ENCODE peak calls at places on chromosomes 5 and 9, in nine cellular contexts. V, E, Q, J, C, Z, P, O and F are unnamed samples.

GRCh38 chr5:9661316-9662015 is 31.3 kb upstream of the TAS2R1 start:
- DNase-seq in V (no peak), E (no peak), Q (no peak), J (no peak), C (no peak), Z (no peak), P (no peak), O (no peak), F (no peak)

GRCh38 chr5:345404-346195 is 24.1 kb downstream of the AHRR start:
- DNase-seq in V (no peak), E (no peak), Q (no peak), J (no peak), C (no peak), Z (no peak), P (no peak), O (peak; percentile 51), F (no peak)

GRCh38 chr9:79568337-79569084 is 3.3 kb upstream of the TLE4 start:
- DNase-seq in V (peak; percentile 20), E (no peak), Q (no peak), J (no peak), C (no peak), Z (no peak), P (no peak), O (no peak), F (no peak)

GRCh38 chr9:12849486-12850010 is 74.7 kb downstream of the LURAP1L start:
- DNase-seq in V (no peak), E (no peak), Q (no peak), J (no peak), C (no peak), Z (no peak), P (no peak), O (no peak), F (no peak)

GRCh38 chr5:174284873-174285272 is 239.4 kb downstream of the NSG2 start:
- DNase-seq in V (no peak), E (no peak), Q (no peak), J (no peak), C (no peak), Z (no peak), P (no peak), O (no peak), F (no peak)

GRCh38 chr9:79637180-79637925 is 65.6 kb downstream of the TLE4 start:
- DNase-seq in V (no peak), E (no peak), Q (no peak), J (no peak), C (no peak), Z (no peak), P (no peak), O (peak; percentile 37), F (no peak)

GRCh38 chr5:849651-850301 is 1.0 kb downstream of the ZDHHC11 start:
- DNase-seq in V (no peak), E (peak; percentile 58), Q (peak; percentile 22), J (no peak), C (no peak), Z (no peak), P (peak; percentile 33), O (no peak), F (no peak)

GRCh38 chr5:145937432-145938250 is 1.3 kb downstream of the SH3RF2 start:
- DNase-seq in V (peak; percentile 51), E (no peak), Q (no peak), J (peak; percentile 38), C (no peak), Z (no peak), P (peak; percentile 53), O (peak; percentile 79), F (no peak)

GRCh38 chr5:144336191-144336590 is 165.5 kb downstream of the KCTD16 start:
- DNase-seq in V (no peak), E (no peak), Q (no peak), J (no peak), C (no peak), Z (no peak), P (no peak), O (no peak), F (no peak)

GRCh38 chr9:5563417-5563815 is 53.1 kb downstream of the PDCD1LG2 start:
- DNase-seq in V (no peak), E (no peak), Q (no peak), J (no peak), C (no peak), Z (no peak), P (no peak), O (no peak), F (peak; percentile 22)

DNA sequence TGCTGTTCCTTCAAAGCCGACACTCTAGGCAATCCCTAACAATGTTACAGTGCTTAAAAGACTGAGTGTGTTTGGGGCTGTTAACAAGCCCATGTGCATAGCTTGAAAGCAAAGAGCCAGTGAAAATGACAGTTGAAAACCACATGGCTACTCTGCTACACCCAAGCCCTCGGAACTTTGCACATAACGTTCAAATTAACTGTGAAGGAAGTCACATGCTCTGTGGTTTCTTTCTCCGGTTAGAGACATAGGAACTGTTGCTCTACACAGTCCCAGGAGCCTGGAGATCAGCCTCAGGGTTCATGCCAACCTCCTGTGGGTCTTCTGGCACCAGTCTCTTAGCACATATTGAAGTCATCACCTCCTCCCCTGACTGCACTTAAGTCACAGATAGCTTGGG is 51.1 kb downstream of the C9orf152 start:
- DNase-seq in V (no peak), E (no peak), Q (peak; percentile 58), J (no peak), C (peak; percentile 63), Z (peak; percentile 12), P (no peak), O (peak; percentile 71), F (no peak)
- H3K4me3 ChIP-seq in V (no peak overlapping the region), E (no peak overlapping the region), Q (no peak overlapping the region), J (no peak overlapping the region), C (no peak overlapping the region), Z (peak overlapping the region; percentile 6), P (no peak overlapping the region), O (no peak overlapping the region), F (no peak overlapping the region)

GRCh38 chr5:59040007-59040803 is 457.3 kb downstream of the RAB3C start:
- DNase-seq in V (peak; percentile 93), E (no peak), Q (no peak), J (no peak), C (no peak), Z (no peak), P (no peak), O (peak; percentile 89), F (no peak)
- H3K4me3 ChIP-seq in V (peak overlapping the region; percentile 74), E (peak overlapping the region; percentile 87), Q (peak overlapping the region; percentile 4), J (peak overlapping the region; percentile 53), C (peak overlapping the region; percentile 88), Z (peak overlapping the region; percentile 76), P (peak overlapping the region; percentile 59), O (peak overlapping the region; percentile 80), F (no peak overlapping the region)

GRCh38 chr5:179315356-179315890 is 29.8 kb downstream of the ADAMTS2 start:
- DNase-seq in V (no peak), E (no peak), Q (no peak), J (no peak), C (no peak), Z (no peak), P (no peak), O (no peak), F (no peak)

GRCh38 chr5:179316111-179316551 is 29.1 kb downstream of the ADAMTS2 start:
- DNase-seq in V (no peak), E (no peak), Q (no peak), J (no peak), C (no peak), Z (no peak), P (no peak), O (no peak), F (no peak)

GRCh38 chr5:179314606-179315355 is 30.5 kb downstream of the ADAMTS2 start:
- DNase-seq in V (no peak), E (no peak), Q (no peak), J (no peak), C (no peak), Z (no peak), P (peak; percentile 21), O (no peak), F (no peak)

GRCh38 chr5:179312557-179313235 is 32.6 kb downstream of the ADAMTS2 start:
- DNase-seq in V (no peak), E (no peak), Q (no peak), J (no peak), C (no peak), Z (no peak), P (peak; percentile 27), O (peak; percentile 39), F (no peak)

GRCh38 chr5:179313849-179314521 is 31.3 kb downstream of the ADAMTS2 start:
- DNase-seq in V (no peak), E (no peak), Q (no peak), J (peak; percentile 35), C (peak; percentile 89), Z (no peak), P (peak; percentile 49), O (peak; percentile 78), F (no peak)
- H3K4me3 ChIP-seq in V (no peak overlapping the region), E (no peak overlapping the region), Q (no peak overlapping the region), J (no peak overlapping the region), C (peak overlapping the region; percentile 5), Z (no peak overlapping the region), P (no peak overlapping the region), O (no peak overlapping the region), F (no peak overlapping the region)

GRCh38 chr9:136011703-136012496 is 50.7 kb upstream of the UBAC1 start:
- DNase-seq in V (no peak), E (no peak), Q (no peak), J (peak; percentile 42), C (no peak), Z (no peak), P (peak; percentile 78), O (peak; percentile 93), F (no peak)
- H3K4me3 ChIP-seq in V (no peak overlapping the region), E (no peak overlapping the region), Q (no peak overlapping the region), J (no peak overlapping the region), C (no peak overlapping the region), Z (no peak overlapping the region), P (no peak overlapping the region), O (peak overlapping the region; percentile 27), F (no peak overlapping the region)

DNA sequence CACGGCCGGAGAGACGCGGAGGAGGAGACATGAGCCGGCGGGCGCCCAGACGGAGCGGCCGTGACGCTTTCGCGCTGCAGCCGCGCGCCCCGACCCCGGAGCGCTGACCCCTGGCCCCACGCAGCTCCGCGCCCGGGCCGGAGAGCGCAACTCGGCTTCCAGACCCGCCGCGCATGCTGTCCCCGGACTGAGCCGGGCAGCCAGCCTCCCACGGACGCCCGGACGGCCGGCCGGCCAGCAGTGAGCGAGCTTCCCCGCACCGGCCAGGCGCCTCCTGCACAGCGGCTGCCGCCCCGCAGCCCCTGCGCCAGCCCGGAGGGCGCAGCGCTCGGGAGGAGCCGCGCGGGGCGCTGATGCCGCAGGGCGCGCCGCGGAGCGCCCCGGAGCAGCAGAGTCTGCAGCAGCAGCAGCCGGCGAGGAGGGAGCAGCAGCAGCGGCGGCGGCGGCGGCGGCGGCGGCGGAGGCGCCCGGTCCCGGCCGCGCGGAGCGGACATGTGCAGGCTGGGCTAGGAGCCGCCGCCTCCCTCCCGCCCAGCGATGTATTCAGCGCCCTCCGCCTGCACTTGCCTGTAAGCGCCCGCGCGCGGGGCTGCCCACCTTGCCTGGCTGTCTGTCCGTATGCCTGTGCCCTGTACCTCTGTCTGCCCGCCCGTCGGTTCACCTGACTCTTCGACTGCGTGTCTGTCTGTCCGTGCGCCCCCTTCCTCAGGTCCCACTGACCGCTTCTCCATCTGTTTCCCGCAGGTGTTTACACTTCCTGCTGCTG is 399 bp downstream of the FGF18 start:
- DNase-seq in V (peak; percentile 43), E (peak; percentile 43), Q (no peak), J (no peak), C (no peak), Z (peak; percentile 26), P (no peak), O (peak; percentile 38), F (no peak)
- H3K4me3 ChIP-seq in V (peak overlapping the region; percentile 51), E (peak overlapping the region; percentile 75), Q (no peak overlapping the region), J (no peak overlapping the region), C (peak overlapping the region; percentile 2), Z (no peak overlapping the region), P (no peak overlapping the region), O (peak overlapping the region; percentile 51), F (no peak overlapping the region)

GRCh38 chr9:134455951-134456739 is 129.9 kb downstream of the RXRA start:
- DNase-seq in V (peak; percentile 64), E (no peak), Q (peak; percentile 81), J (peak; percentile 49), C (peak; percentile 99), Z (peak; percentile 83), P (peak; percentile 70), O (peak; percentile 97), F (no peak)
- H3K4me3 ChIP-seq in V (no peak overlapping the region), E (no peak overlapping the region), Q (peak overlapping the region; percentile 76), J (no peak overlapping the region), C (no peak overlapping the region), Z (peak overlapping the region; percentile 67), P (peak overlapping the region; percentile 14), O (peak overlapping the region; percentile 36), F (no peak overlapping the region)